ENCODE peak calls at places on chromosomes 4 and X, in four cellular contexts. L is body of pancreas, R is A549, K is ovary. I is an unnamed sample.

GRCh38 chr4:148435654-148436406 is 6.4 kb downstream of the NR3C2 start:
- DNase-seq in K (no peak), L (peak), R (no peak), I (no peak)

GRCh38 chrX:118566359-118566758 is 70.7 kb downstream of the DOCK11 start:
- DNase-seq in R (no peak), L (no peak), K (no peak), I (no peak)

GRCh38 chr4:128831526-128832252 is 22.2 kb downstream of the JADE1 start:
- DNase-seq in K (no peak), R (peak), L (peak), I (no peak)

GRCh38 chr4:16439771-16440170 is 213.5 kb upstream of the TAPT1 start:
- DNase-seq in L (no peak), R (no peak), K (no peak), I (no peak)

GRCh38 chr4:165874072-165874798 is 1.2 kb downstream of the TLL1 start:
- DNase-seq in R (no peak), L (peak), K (no peak), I (no peak)

GRCh38 chr4:15552557-15553362 is 83.1 kb downstream of the CC2D2A start:
- DNase-seq in R (no peak), K (no peak), L (no peak), I (no peak)

GRCh38 chr4:82810171-82810570 is 11.6 kb upstream of the SCD5 start:
- DNase-seq in L (no peak), R (no peak), K (no peak), I (no peak)

GRCh38 chr4:151407466-151408379 is 1.3 kb upstream of the FHIP1A start:
- DNase-seq in K (peak), R (no peak), L (peak), I (no peak)

GRCh38 chr4:19945979-19946380 is 305.7 kb upstream of the SLIT2 start:
- DNase-seq in L (no peak), R (no peak), K (no peak), I (no peak)

GRCh38 chr4:184684491-184685189 is 35.1 kb downstream of the PRIMPOL start:
- DNase-seq in K (no peak), R (no peak), L (no peak), I (peak)

GRCh38 chr4:113639311-113639710 is 122.2 kb downstream of the CAMK2D start:
- DNase-seq in R (no peak), L (no peak), K (no peak), I (no peak)

GRCh38 chrX:20144491-20144890 is 2.9 kb upstream of the EIF1AX start:
- DNase-seq in K (no peak), L (no peak), R (no peak), I (no peak)

GRCh38 chr4:38133711-38134480 is 173.7 kb downstream of the PTTG2 start:
- DNase-seq in K (no peak), R (no peak), L (peak), I (no peak)

GRCh38 chrX:139971394-139971749 is 6.1 kb upstream of the CXorf66 start:
- DNase-seq in K (no peak), L (no peak), R (no peak), I (no peak)

GRCh38 chr4:79042079-79042674 is 102.9 kb upstream of the PAQR3 start:
- DNase-seq in R (peak), K (no peak), L (peak), I (peak)

GRCh38 chr4:126718161-126718560 is 914.6 kb upstream of the INTU start:
- DNase-seq in L (no peak), R (no peak), K (no peak), I (no peak)

GRCh38 chr4:77074961-77075855 is 581 bp downstream of the CCNI start:
- DNase-seq in K (peak), L (peak), R (peak), I (peak)

GRCh38 chr4:40976343-40976742 is 226.6 kb downstream of the NSUN7 start:
- DNase-seq in L (peak), R (peak), K (no peak), I (peak)

GRCh38 chr4:37799941-37800554 is 26.4 kb upstream of the PGM2 start:
- DNase-seq in K (no peak), R (no peak), L (no peak), I (no peak)

GRCh38 chr4:187744911-187745310 is 250.7 kb upstream of the ZFP42 start:
- DNase-seq in K (no peak), L (no peak), R (no peak), I (no peak)

GRCh38 chrX:21975242-21975641 is 34.7 kb downstream of the SMS start:
- DNase-seq in L (no peak), K (no peak), R (no peak), I (no peak)

GRCh38 chrX:43655961-43656494 is at the start of gene MAOA:
- DNase-seq in L (peak), K (peak), R (no peak), I (peak)

GRCh38 chr4:109209647-109210046 is 92.8 kb downstream of the COL25A1 start:
- DNase-seq in L (no peak), R (no peak), K (no peak), I (no peak)

GRCh38 chr4:4820264-4820663 is 39.2 kb upstream of the MSX1 start:
- DNase-seq in L (no peak), R (no peak), K (no peak), I (no peak)

GRCh38 chr4:156201050-156201449 is 247.4 kb upstream of the CTSO start:
- DNase-seq in L (no peak), R (no peak), K (no peak), I (no peak)

GRCh38 chr4:147408189-147408588 is 72.7 kb upstream of the EDNRA start:
- DNase-seq in K (peak), R (no peak), L (no peak), I (no peak)
- TF ChIP-seq POLR2A in K (no peak), R (no peak), L (no peak), I (no peak)

DNA sequence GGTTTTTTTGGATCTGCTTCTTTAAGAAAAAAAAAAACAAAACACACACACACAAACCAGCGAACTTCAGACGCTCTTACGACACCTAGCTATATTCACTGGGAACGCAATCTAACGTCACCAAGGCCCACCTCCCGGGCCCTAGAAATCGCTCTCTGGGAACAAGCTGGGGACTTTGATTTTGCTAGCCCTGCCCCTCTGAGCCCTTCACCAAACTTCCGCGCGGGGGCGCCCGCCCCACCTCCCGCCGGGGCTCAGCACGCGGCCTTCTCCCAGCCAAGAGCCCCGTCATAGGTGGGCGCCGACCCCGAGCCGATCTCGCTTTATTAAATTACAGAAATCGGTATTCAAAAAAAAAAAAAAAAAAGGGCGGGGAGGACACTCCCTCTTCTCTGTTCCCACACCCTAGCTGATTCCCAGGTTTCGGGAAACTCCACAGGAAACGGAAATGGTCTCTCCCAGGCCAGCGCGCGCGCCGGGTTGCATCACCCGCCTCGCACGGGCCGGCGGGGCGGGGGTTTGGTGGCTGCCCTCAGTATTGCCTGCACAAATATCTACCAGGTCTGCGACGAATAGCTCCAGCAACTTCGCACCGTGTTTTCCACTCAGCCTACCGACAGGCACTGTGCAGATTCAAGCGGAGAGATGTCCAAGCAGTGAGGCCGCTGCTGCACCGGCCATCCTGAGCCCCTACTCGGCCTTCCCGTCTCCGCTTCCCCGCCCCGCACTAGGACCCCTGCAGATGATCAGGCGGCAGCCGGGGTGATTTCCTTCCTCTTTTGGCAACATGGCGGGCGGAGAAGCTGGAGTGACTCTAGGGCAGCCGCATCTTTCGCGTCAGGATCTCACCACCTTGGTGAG is at the start of gene EIF2S3:
- DNase-seq in R (peak), K (peak), L (peak), I (peak)
- TF ChIP-seq POLR2A in R (peak), K (peak), L (peak), I (peak)

GRCh38 chr4:121138445-121138844 is 25.7 kb downstream of the TNIP3 start:
- DNase-seq in L (no peak), K (no peak), R (no peak), I (no peak)
- TF ChIP-seq POLR2A in L (no peak), K (no peak), R (no peak), I (no peak)

GRCh38 chr4:158825443-158826036 is 56.7 kb downstream of the FNIP2 start:
- DNase-seq in K (no peak), L (no peak), R (no peak), I (peak)

GRCh38 chr4:158821228-158822009 is 52.6 kb downstream of the FNIP2 start:
- DNase-seq in K (no peak), R (no peak), L (no peak), I (no peak)

GRCh38 chr4:158824425-158825274 is 55.8 kb downstream of the FNIP2 start:
- DNase-seq in K (no peak), R (no peak), L (peak), I (no peak)

GRCh38 chr4:158822348-158822747 is 53.5 kb downstream of the FNIP2 start:
- DNase-seq in L (no peak), K (no peak), R (no peak), I (no peak)

DNA sequence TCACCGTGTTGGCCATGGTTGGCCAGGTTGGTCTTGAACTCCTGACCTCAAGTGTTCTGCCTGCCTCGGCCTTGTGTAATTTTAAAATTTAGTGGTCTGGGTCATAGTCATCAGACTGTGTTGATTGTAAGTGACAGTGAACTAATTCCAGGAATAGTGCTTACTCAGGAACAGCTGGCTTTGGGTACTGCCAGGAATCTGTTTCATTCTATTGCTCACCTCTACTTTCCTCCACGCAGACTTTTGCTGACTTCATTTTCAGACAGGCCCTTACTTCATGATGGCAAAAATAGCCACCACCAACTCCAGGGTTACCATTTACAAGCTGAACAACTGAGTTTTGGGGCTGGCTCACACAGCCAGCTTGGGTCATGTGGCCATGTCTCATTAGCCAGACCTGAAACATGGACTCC is 54.6 kb downstream of the FNIP2 start:
- DNase-seq in R (no peak), K (no peak), L (no peak), I (peak)
- TF ChIP-seq POLR2A in R (no peak), K (no peak), L (no peak), I (no peak)

GRCh38 chr4:932713-933070 is 432 bp downstream of the TMEM175 start:
- DNase-seq in K (no peak), R (no peak), L (peak), I (no peak)

GRCh38 chr4:930827-931193 is 1.3 kb downstream of the GAK start:
- DNase-seq in R (no peak), L (no peak), K (no peak), I (no peak)

GRCh38 chr4:931194-931959 is 739 bp downstream of the GAK start:
- DNase-seq in K (no peak), L (peak), R (no peak), I (peak)

GRCh38 chr4:929970-930625 is 2.0 kb downstream of the GAK start:
- DNase-seq in L (peak), R (no peak), K (no peak), I (no peak)

DNA sequence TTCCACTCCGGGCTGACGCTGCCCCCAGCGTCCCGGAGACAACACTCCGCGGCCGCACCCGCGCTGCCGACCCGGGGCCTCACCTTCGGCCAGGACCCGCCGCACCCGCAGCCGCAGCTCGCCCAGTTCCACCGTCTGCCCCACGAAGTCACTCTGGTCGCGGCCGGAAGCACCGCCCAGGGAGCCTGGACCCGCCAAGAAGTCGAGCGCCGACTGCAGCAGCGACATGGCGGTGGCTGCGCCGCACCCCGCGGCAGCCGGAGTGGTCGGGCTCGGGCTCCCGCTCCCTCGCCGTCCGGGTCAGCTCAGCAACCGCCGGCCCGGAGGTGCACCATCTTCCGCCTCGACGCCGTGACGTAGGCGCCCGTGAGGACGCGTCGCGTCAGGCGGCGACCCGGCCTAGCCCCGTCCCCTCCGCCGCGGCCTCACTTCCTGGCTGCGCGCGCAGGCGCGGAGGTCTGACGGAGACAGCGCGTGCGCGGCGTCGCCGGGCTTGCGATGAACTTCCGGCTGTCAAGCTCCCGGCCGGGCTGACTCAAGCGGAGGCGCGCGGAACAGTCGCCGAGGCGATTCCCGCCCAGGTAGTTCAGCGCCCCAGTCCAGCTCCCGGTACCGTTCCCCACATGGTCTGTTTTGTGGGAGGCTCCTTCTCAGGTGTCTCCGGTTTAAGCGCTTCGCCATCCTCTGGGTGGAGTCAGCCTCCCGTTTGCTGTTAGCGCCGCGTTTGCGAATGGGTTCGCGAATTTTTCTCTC is at the start of the genes GAK and TMEM175:
- DNase-seq in K (peak), L (peak), R (peak), I (peak)
- TF ChIP-seq POLR2A in K (peak), L (peak), R (peak), I (peak)

DNA sequence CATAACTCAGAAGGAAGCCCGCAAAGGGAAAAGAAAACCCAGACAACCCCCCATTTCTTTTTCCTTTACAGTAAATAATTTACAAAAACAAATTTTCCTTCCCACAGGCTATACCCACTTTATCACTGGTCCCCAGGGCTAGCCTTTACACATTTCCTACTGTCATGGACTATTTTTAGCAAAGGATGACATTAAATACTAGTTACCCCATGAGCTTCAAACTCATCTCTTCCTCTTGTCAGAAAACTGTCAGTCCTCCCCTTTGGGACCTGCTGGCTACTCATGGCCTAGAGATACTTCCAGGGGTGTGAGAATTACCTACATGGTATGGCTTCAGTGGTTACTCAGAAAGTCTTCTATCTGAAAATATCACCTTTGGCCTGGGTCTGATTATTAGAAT is 11.9 kb downstream of the TSC22D3 start:
- DNase-seq in K (no peak), R (no peak), L (no peak), I (no peak)
- TF ChIP-seq POLR2A in K (no peak), R (no peak), L (no peak), I (no peak)

DNA sequence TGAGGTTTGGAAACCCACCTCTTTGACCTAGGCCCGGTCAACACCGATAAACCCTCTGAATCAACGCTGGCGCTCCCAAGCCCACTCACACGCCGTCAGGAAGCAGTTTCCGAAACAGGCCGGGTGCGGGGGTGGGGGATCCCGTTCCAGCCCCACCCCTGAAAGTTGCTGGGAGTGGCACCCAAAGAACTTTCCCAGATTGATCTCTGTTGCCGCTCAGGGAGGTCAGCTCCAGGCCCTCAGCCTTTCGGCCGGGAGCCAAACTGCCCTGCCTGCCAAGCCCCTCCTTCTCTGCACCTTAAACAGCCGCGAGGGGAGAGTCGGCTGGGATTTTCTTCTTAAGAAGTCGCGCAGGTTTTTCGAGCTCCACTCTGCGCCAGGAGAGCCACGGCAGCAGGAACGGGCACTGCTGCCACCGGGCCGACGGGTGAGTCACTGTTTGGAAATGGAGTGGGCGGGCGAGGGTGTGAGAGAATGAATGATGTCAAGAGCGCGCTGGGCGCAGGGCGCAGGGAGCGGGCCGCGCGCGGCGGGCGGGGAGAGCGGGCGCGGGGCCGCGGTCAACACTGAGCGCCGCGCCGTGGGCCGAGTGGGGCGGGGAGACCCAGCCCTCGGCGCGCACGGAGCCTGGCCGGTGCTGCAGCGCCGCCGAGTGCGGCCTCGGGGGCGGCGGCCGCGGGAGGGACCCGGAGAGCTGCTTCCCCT is at the start of gene SGMS2:
- DNase-seq in R (peak), K (peak), L (peak), I (peak)
- TF ChIP-seq POLR2A in R (peak), K (peak), L (peak), I (no peak)

GRCh38 chrX:2568125-2568524 is 67.3 kb upstream of the DHRSX start:
- DNase-seq in L (no peak), K (no peak), R (no peak), I (no peak)
- TF ChIP-seq POLR2A in L (no peak), K (no peak), R (no peak), I (no peak)